ENCODE peak calls at places on chromosomes 6 and 20, in seven cellular contexts. One of them, this sample, is unnamed.

GRCh38 chr20:63186528-63187316 is 29.2 kb downstream of the YTHDF1 start:
- DNase-seq in IMR-90: no peak
- DNase-seq in fibroblast of lung: peak; percentile 16
- DNase-seq in mesendoderm: peak; percentile 36
- DNase-seq in naive thymus-derived CD4-positive, alpha-beta T cell: no peak
- DNase-seq in MM.1S: no peak
- DNase-seq in spleen: no peak
- DNase-seq in this sample: no peak

GRCh38 chr6:44256291-44257006 is 879 bp downstream of the SLC35B2 start:
- DNase-seq in IMR-90: no peak
- DNase-seq in spleen: peak; percentile 79
- DNase-seq in naive thymus-derived CD4-positive, alpha-beta T cell: no peak
- DNase-seq in MM.1S: peak; percentile 18
- DNase-seq in fibroblast of lung: no peak
- DNase-seq in mesendoderm: peak; percentile 68
- DNase-seq in this sample: no peak

GRCh38 chr6:51541847-51542246 is 545.6 kb downstream of the PKHD1 start:
- DNase-seq in IMR-90: no peak
- DNase-seq in naive thymus-derived CD4-positive, alpha-beta T cell: no peak
- DNase-seq in fibroblast of lung: no peak
- DNase-seq in mesendoderm: no peak
- DNase-seq in MM.1S: peak; percentile 15
- DNase-seq in spleen: no peak
- DNase-seq in this sample: no peak

GRCh38 chr20:56985286-56985685 is 281.2 kb downstream of the BMP7 start:
- DNase-seq in IMR-90: no peak
- DNase-seq in mesendoderm: no peak
- DNase-seq in naive thymus-derived CD4-positive, alpha-beta T cell: no peak
- DNase-seq in spleen: no peak
- DNase-seq in MM.1S: no peak
- DNase-seq in fibroblast of lung: peak; percentile 28
- DNase-seq in this sample: no peak

GRCh38 chr20:32798046-32798985 is 21.4 kb upstream of the MAPRE1 start:
- DNase-seq in mesendoderm: no peak
- DNase-seq in MM.1S: no peak
- DNase-seq in naive thymus-derived CD4-positive, alpha-beta T cell: no peak
- DNase-seq in spleen: no peak
- DNase-seq in IMR-90: no peak
- DNase-seq in fibroblast of lung: no peak
- DNase-seq in this sample: no peak

GRCh38 chr20:461254-462198 is 807 bp downstream of the TBC1D20 start:
- DNase-seq in IMR-90: peak; percentile 42
- DNase-seq in naive thymus-derived CD4-positive, alpha-beta T cell: peak; percentile 64
- DNase-seq in spleen: peak; percentile 93
- DNase-seq in mesendoderm: peak; percentile 60
- DNase-seq in MM.1S: peak; percentile 61
- DNase-seq in fibroblast of lung: peak; percentile 60
- DNase-seq in this sample: no peak

GRCh38 chr6:34990971-34991560 is 102.0 kb downstream of the ANKS1A start:
- DNase-seq in fibroblast of lung: peak; percentile 85
- DNase-seq in MM.1S: no peak
- DNase-seq in naive thymus-derived CD4-positive, alpha-beta T cell: no peak
- DNase-seq in IMR-90: peak; percentile 79
- DNase-seq in mesendoderm: no peak
- DNase-seq in spleen: no peak
- DNase-seq in this sample: no peak

GRCh38 chr6:118313208-118313607 is 234.9 kb upstream of the PLN start:
- DNase-seq in fibroblast of lung: no peak
- DNase-seq in MM.1S: no peak
- DNase-seq in mesendoderm: peak; percentile 4
- DNase-seq in spleen: no peak
- DNase-seq in naive thymus-derived CD4-positive, alpha-beta T cell: no peak
- DNase-seq in IMR-90: peak; percentile 41
- DNase-seq in this sample: no peak

GRCh38 chr6:158571826-158572652 is 12.1 kb downstream of the TMEM181 start:
- DNase-seq in mesendoderm: no peak
- DNase-seq in spleen: no peak
- DNase-seq in IMR-90: no peak
- DNase-seq in fibroblast of lung: no peak
- DNase-seq in MM.1S: no peak
- DNase-seq in naive thymus-derived CD4-positive, alpha-beta T cell: no peak
- DNase-seq in this sample: no peak

GRCh38 chr20:40868568-40869223 is 159.9 kb upstream of the TOP1 start:
- DNase-seq in spleen: no peak
- DNase-seq in MM.1S: no peak
- DNase-seq in naive thymus-derived CD4-positive, alpha-beta T cell: no peak
- DNase-seq in fibroblast of lung: peak; percentile 86
- DNase-seq in IMR-90: peak; percentile 85
- DNase-seq in mesendoderm: no peak
- DNase-seq in this sample: no peak

GRCh38 chr6:148401581-148401980 is 58.9 kb downstream of the SASH1 start:
- DNase-seq in fibroblast of lung: no peak
- DNase-seq in naive thymus-derived CD4-positive, alpha-beta T cell: no peak
- DNase-seq in mesendoderm: no peak
- DNase-seq in spleen: no peak
- DNase-seq in IMR-90: no peak
- DNase-seq in MM.1S: no peak
- DNase-seq in this sample: no peak

GRCh38 chr6:88220493-88220892 is 54.3 kb upstream of the CNR1 start:
- DNase-seq in mesendoderm: peak; percentile 39
- DNase-seq in naive thymus-derived CD4-positive, alpha-beta T cell: no peak
- DNase-seq in fibroblast of lung: peak; percentile 9
- DNase-seq in IMR-90: no peak
- DNase-seq in MM.1S: peak; percentile 25
- DNase-seq in spleen: no peak
- DNase-seq in this sample: no peak

GRCh38 chr6:20402181-20403079 is 751 bp downstream of the E2F3 start:
- DNase-seq in IMR-90: no peak
- DNase-seq in fibroblast of lung: peak; percentile 40
- DNase-seq in mesendoderm: peak; percentile 72
- DNase-seq in spleen: peak; percentile 93
- DNase-seq in naive thymus-derived CD4-positive, alpha-beta T cell: peak; percentile 38
- DNase-seq in MM.1S: peak; percentile 30
- DNase-seq in this sample: no peak

GRCh38 chr6:89290401-89291155 is 24.5 kb downstream of the GABRR2 start:
- DNase-seq in spleen: no peak
- DNase-seq in naive thymus-derived CD4-positive, alpha-beta T cell: no peak
- DNase-seq in mesendoderm: no peak
- DNase-seq in IMR-90: no peak
- DNase-seq in fibroblast of lung: no peak
- DNase-seq in MM.1S: no peak
- DNase-seq in this sample: no peak

GRCh38 chr6:113632220-113632864 is 224.8 kb upstream of the MARCKS start:
- DNase-seq in spleen: no peak
- DNase-seq in naive thymus-derived CD4-positive, alpha-beta T cell: no peak
- DNase-seq in mesendoderm: peak; percentile 38
- DNase-seq in fibroblast of lung: peak; percentile 94
- DNase-seq in IMR-90: peak; percentile 88
- DNase-seq in MM.1S: peak; percentile 55
- DNase-seq in this sample: no peak

GRCh38 chr6:34553146-34553545 is 3.0 kb downstream of the SPDEF start:
- DNase-seq in fibroblast of lung: no peak
- DNase-seq in IMR-90: no peak
- DNase-seq in naive thymus-derived CD4-positive, alpha-beta T cell: no peak
- DNase-seq in MM.1S: no peak
- DNase-seq in spleen: no peak
- DNase-seq in mesendoderm: no peak
- DNase-seq in this sample: no peak

GRCh38 chr6:53956068-53956711 is 155.1 kb upstream of the MLIP start:
- DNase-seq in naive thymus-derived CD4-positive, alpha-beta T cell: no peak
- DNase-seq in mesendoderm: peak; percentile 94
- DNase-seq in IMR-90: peak; percentile 70
- DNase-seq in fibroblast of lung: peak; percentile 56
- DNase-seq in spleen: peak; percentile 60
- DNase-seq in MM.1S: peak; percentile 42
- DNase-seq in this sample: peak; percentile 51

GRCh38 chr6:89239338-89239737 is 22.2 kb upstream of the GABRR1 start:
- DNase-seq in naive thymus-derived CD4-positive, alpha-beta T cell: peak; percentile 27
- DNase-seq in MM.1S: peak; percentile 67
- DNase-seq in IMR-90: no peak
- DNase-seq in mesendoderm: peak; percentile 38
- DNase-seq in spleen: no peak
- DNase-seq in fibroblast of lung: no peak
- DNase-seq in this sample: peak; percentile 80

GRCh38 chr6:38188677-38189335 is 369.3 kb downstream of the ZFAND3 start:
- DNase-seq in fibroblast of lung: no peak
- DNase-seq in IMR-90: no peak
- DNase-seq in MM.1S: no peak
- DNase-seq in naive thymus-derived CD4-positive, alpha-beta T cell: no peak
- DNase-seq in mesendoderm: no peak
- DNase-seq in spleen: peak; percentile 22
- DNase-seq in this sample: no peak

GRCh38 chr6:33592595-33593413 is 12.7 kb upstream of the BAK1 start:
- DNase-seq in IMR-90: no peak
- DNase-seq in spleen: peak; percentile 94
- DNase-seq in MM.1S: no peak
- DNase-seq in mesendoderm: peak; percentile 83
- DNase-seq in naive thymus-derived CD4-positive, alpha-beta T cell: peak; percentile 46
- DNase-seq in fibroblast of lung: peak; percentile 25
- DNase-seq in this sample: no peak

GRCh38 chr6:134689177-134689576 is 260.7 kb downstream of the ALDH8A1 start:
- DNase-seq in IMR-90: no peak
- DNase-seq in naive thymus-derived CD4-positive, alpha-beta T cell: no peak
- DNase-seq in MM.1S: no peak
- DNase-seq in spleen: no peak
- DNase-seq in mesendoderm: no peak
- DNase-seq in fibroblast of lung: no peak
- DNase-seq in this sample: no peak
- H3K4me3 ChIP-seq in IMR-90: no peak overlapping the region
- H3K4me3 ChIP-seq in naive thymus-derived CD4-positive, alpha-beta T cell: no peak overlapping the region
- H3K4me3 ChIP-seq in MM.1S: no peak overlapping the region
- H3K4me3 ChIP-seq in spleen: no peak overlapping the region
- H3K4me3 ChIP-seq in mesendoderm: no peak overlapping the region
- H3K4me3 ChIP-seq in fibroblast of lung: no peak overlapping the region
- H3K4me3 ChIP-seq in this sample: no peak overlapping the region

GRCh38 chr20:17650301-17650761 is 31.7 kb downstream of the RRBP1 start:
- DNase-seq in fibroblast of lung: no peak
- DNase-seq in IMR-90: no peak
- DNase-seq in MM.1S: no peak
- DNase-seq in mesendoderm: no peak
- DNase-seq in naive thymus-derived CD4-positive, alpha-beta T cell: no peak
- DNase-seq in spleen: peak; percentile 74
- DNase-seq in this sample: peak; percentile 44

GRCh38 chr20:17648782-17649730 is 33.0 kb downstream of the RRBP1 start:
- DNase-seq in spleen: peak; percentile 82
- DNase-seq in mesendoderm: no peak
- DNase-seq in IMR-90: no peak
- DNase-seq in fibroblast of lung: no peak
- DNase-seq in MM.1S: no peak
- DNase-seq in naive thymus-derived CD4-positive, alpha-beta T cell: peak; percentile 30
- DNase-seq in this sample: peak; percentile 37

GRCh38 chr20:17652411-17652810 is 29.6 kb downstream of the RRBP1 start:
- DNase-seq in MM.1S: no peak
- DNase-seq in naive thymus-derived CD4-positive, alpha-beta T cell: no peak
- DNase-seq in spleen: peak; percentile 64
- DNase-seq in mesendoderm: no peak
- DNase-seq in fibroblast of lung: no peak
- DNase-seq in IMR-90: no peak
- DNase-seq in this sample: no peak

GRCh38 chr20:17651761-17652388 is 30.2 kb downstream of the RRBP1 start:
- DNase-seq in mesendoderm: no peak
- DNase-seq in MM.1S: peak; percentile 28
- DNase-seq in IMR-90: no peak
- DNase-seq in naive thymus-derived CD4-positive, alpha-beta T cell: no peak
- DNase-seq in fibroblast of lung: no peak
- DNase-seq in spleen: peak; percentile 66
- DNase-seq in this sample: no peak

GRCh38 chr20:17650816-17651760 is 31.0 kb downstream of the RRBP1 start:
- DNase-seq in spleen: peak; percentile 37
- DNase-seq in naive thymus-derived CD4-positive, alpha-beta T cell: no peak
- DNase-seq in MM.1S: no peak
- DNase-seq in fibroblast of lung: no peak
- DNase-seq in IMR-90: peak; percentile 59
- DNase-seq in mesendoderm: no peak
- DNase-seq in this sample: no peak
- H3K4me3 ChIP-seq in spleen: no peak overlapping the region
- H3K4me3 ChIP-seq in naive thymus-derived CD4-positive, alpha-beta T cell: no peak overlapping the region
- H3K4me3 ChIP-seq in MM.1S: no peak overlapping the region
- H3K4me3 ChIP-seq in fibroblast of lung: no peak overlapping the region
- H3K4me3 ChIP-seq in IMR-90: no peak overlapping the region
- H3K4me3 ChIP-seq in mesendoderm: no peak overlapping the region
- H3K4me3 ChIP-seq in this sample: no peak overlapping the region

DNA sequence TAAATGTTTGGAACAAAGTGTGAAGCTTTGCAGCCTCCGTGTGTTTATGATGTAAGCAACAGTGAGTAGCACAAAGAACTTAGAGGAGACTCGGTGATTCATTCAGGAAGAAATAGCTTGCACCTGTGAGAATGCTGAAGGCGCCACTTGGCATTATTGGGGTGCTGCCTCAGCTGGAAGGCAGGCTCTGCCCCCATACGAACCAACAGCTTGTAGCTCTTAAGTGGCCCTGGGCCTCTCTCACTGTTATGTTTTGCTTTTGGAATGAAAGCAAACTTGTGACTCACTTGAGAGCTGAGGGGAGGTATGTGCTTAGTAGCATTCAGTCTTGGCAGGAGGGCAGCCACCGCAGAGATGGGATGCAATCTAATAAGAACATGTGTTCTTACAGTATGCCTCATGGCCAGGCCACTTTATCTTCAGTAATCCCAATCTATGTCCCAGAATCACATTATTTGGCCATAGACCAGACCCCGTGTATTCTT is 310.7 kb downstream of the EYA4 start:
- DNase-seq in naive thymus-derived CD4-positive, alpha-beta T cell: no peak
- DNase-seq in mesendoderm: peak; percentile 68
- DNase-seq in IMR-90: peak; percentile 100
- DNase-seq in spleen: no peak
- DNase-seq in MM.1S: no peak
- DNase-seq in fibroblast of lung: peak; percentile 100
- DNase-seq in this sample: no peak
- H3K4me3 ChIP-seq in naive thymus-derived CD4-positive, alpha-beta T cell: no peak overlapping the region
- H3K4me3 ChIP-seq in mesendoderm: no peak overlapping the region
- H3K4me3 ChIP-seq in IMR-90: no peak overlapping the region
- H3K4me3 ChIP-seq in spleen: no peak overlapping the region
- H3K4me3 ChIP-seq in MM.1S: no peak overlapping the region
- H3K4me3 ChIP-seq in fibroblast of lung: no peak overlapping the region
- H3K4me3 ChIP-seq in this sample: no peak overlapping the region

GRCh38 chr6:138979813-138980668 is 8.0 kb downstream of the REPS1 start:
- DNase-seq in mesendoderm: no peak
- DNase-seq in MM.1S: no peak
- DNase-seq in spleen: no peak
- DNase-seq in naive thymus-derived CD4-positive, alpha-beta T cell: no peak
- DNase-seq in IMR-90: no peak
- DNase-seq in fibroblast of lung: no peak
- DNase-seq in this sample: no peak

GRCh38 chr6:138979365-138979764 is 8.7 kb downstream of the REPS1 start:
- DNase-seq in naive thymus-derived CD4-positive, alpha-beta T cell: no peak
- DNase-seq in spleen: no peak
- DNase-seq in fibroblast of lung: no peak
- DNase-seq in mesendoderm: no peak
- DNase-seq in MM.1S: no peak
- DNase-seq in IMR-90: peak; percentile 17
- DNase-seq in this sample: no peak

GRCh38 chr6:138978229-138978628 is 9.8 kb downstream of the REPS1 start:
- DNase-seq in naive thymus-derived CD4-positive, alpha-beta T cell: no peak
- DNase-seq in spleen: no peak
- DNase-seq in mesendoderm: no peak
- DNase-seq in IMR-90: no peak
- DNase-seq in MM.1S: no peak
- DNase-seq in fibroblast of lung: no peak
- DNase-seq in this sample: no peak

GRCh38 chr6:138977646-138978167 is 10.3 kb downstream of the REPS1 start:
- DNase-seq in spleen: no peak
- DNase-seq in IMR-90: no peak
- DNase-seq in mesendoderm: no peak
- DNase-seq in naive thymus-derived CD4-positive, alpha-beta T cell: no peak
- DNase-seq in MM.1S: no peak
- DNase-seq in fibroblast of lung: no peak
- DNase-seq in this sample: no peak

GRCh38 chr6:138981416-138981815 is 6.6 kb downstream of the REPS1 start:
- DNase-seq in spleen: no peak
- DNase-seq in mesendoderm: no peak
- DNase-seq in fibroblast of lung: peak; percentile 32
- DNase-seq in IMR-90: no peak
- DNase-seq in naive thymus-derived CD4-positive, alpha-beta T cell: no peak
- DNase-seq in MM.1S: no peak
- DNase-seq in this sample: no peak
- H3K4me3 ChIP-seq in spleen: no peak overlapping the region
- H3K4me3 ChIP-seq in mesendoderm: no peak overlapping the region
- H3K4me3 ChIP-seq in fibroblast of lung: no peak overlapping the region
- H3K4me3 ChIP-seq in IMR-90: no peak overlapping the region
- H3K4me3 ChIP-seq in naive thymus-derived CD4-positive, alpha-beta T cell: no peak overlapping the region
- H3K4me3 ChIP-seq in MM.1S: no peak overlapping the region
- H3K4me3 ChIP-seq in this sample: no peak overlapping the region